ENCODE peak calls at places on chromosomes 12 and 14, in five cellular contexts. F is transverse colon, N is body of pancreas, V is IMR-90, U is ovary. T is an unnamed sample. For H3K36me3, the result is how much of the 10 kb centered on the place peaks cover.

GRCh38 chr12:62917939-62918338 is 17.0 kb downstream of the PPM1H start:
- DNase-seq in F (no peak), N (no peak), V (peak), U (no peak), T (no peak)

GRCh38 chr14:104148433-104149277 is 10.3 kb downstream of the KIF26A start:
- DNase-seq in F (no peak), N (no peak), V (no peak), U (no peak), T (no peak)

GRCh38 chr12:79997115-79997805 is 62.4 kb upstream of the PPP1R12A start:
- DNase-seq in F (no peak), N (no peak), V (no peak), U (no peak), T (no peak)

GRCh38 chr14:100654814-100655795 is 67.9 kb upstream of the BEGAIN start:
- DNase-seq in F (peak), N (peak), V (no peak), U (peak), T (peak)

GRCh38 chr12:112473056-112473455 is 54.3 kb downstream of the PTPN11 start:
- DNase-seq in F (no peak), N (no peak), V (no peak), U (no peak), T (no peak)

GRCh38 chr12:65510584-65511050 is 232.1 kb downstream of the MSRB3 start:
- DNase-seq in F (peak), N (peak), V (no peak), U (peak), T (peak)

GRCh38 chr14:77041837-77042557 is 13.5 kb upstream of the IRF2BPL start:
- DNase-seq in F (peak), N (peak), V (peak), U (peak), T (peak)

GRCh38 chr12:34597548-34598351 is 575.5 kb downstream of the ALG10 start:
- DNase-seq in F (peak), N (no peak), V (no peak), U (peak), T (no peak)

GRCh38 chr14:92584856-92585255 is 71.3 kb downstream of the RIN3 start:
- DNase-seq in F (no peak), N (no peak), V (no peak), U (no peak), T (no peak)

DNA sequence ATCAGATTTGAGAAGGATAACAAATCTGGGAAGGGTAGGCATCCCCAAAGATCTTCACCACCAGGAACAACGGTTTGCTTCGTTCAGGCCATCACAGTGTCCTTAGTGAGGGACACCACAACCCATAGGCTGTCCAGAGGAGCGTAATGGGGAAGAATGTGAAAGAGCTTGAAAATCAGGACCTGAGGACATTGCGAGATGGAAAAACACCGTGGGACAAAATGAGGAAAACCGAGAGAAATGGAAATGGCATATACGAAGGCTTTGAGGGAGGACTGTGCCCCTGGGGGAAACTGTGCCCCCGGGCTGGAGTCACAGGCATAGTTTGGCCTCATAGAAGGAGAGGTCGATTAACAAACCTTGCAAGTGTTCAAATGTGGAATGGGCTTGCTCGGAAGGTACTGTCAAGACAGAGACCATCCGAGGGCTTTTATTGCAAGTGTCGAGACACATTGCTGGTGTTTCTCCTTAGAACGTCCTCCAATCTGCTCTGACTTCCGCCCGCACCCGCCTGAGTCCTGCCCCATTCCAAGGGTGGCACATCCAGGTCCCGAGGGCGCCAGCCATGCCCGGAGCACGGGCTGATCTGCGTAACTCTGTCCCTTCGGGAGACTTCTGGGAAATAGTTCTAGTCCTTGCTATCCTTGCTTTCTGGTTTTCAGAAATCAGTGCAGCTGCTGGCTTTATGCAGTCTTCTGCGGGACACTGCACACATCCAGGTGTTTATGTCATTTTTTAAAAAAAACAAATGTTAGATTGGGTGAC is 885 bp upstream of the PALS1 start:
- DNase-seq in F (peak), N (peak), V (peak), U (peak), T (peak)
- TF ChIP-seq POLR2A in F (no peak), N (no peak), V (no peak), U (no peak), T (no peak)

DNA sequence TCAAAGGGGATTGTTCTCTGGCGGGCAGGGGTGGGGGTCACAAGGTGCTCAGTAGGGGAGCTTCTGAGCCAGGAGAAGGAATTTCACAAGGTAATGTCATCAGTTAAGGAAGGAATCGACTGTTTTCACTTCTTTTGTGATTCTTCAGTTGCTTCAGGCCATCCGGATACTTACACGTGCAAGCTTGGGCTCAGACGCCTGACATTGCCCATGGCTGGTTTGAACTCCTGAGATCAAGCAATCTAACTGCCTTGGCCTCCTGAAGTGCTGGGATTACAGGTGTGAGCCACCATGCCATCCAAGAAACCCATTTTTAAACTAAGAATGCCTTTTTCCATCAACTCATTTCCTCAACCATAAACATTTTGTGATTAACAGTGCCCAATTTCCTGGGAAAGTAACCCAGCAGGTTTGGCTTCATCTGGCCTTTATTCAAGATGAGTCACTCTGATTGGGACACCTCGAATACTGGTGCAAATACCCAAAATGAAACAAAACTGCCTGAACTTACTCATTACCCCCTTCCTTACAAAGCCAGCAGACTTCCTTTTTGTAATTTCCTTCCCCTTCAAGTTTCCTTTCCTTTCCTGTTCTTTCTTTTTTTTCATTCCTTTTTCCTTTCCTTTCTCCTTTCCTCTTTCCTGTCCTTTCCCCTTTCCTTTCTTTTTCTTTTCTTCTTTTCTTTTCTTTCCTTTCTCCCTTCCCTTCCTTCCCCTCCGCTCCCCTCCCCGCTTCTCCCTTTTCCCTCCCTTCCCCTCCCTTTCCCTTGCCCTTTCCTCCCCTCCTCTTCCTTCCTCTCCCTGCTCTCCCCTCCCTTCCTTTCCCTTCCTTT is 10.2 kb upstream of the RNASE10 start:
- DNase-seq in F (no peak), N (no peak), V (peak), U (no peak), T (no peak)
- H3K36me3 ChIP-seq in F (under half), N (under half), V (under half), U (under half), T (under half)

GRCh38 chr14:75926431-75926830 is 55.4 kb downstream of the TGFB3 start:
- DNase-seq in F (no peak), N (no peak), V (no peak), U (no peak), T (no peak)

GRCh38 chr14:75933712-75934296 is 48.0 kb downstream of the TGFB3 start:
- DNase-seq in F (no peak), N (no peak), V (no peak), U (no peak), T (no peak)

GRCh38 chr14:75927564-75928087 is 54.2 kb downstream of the TGFB3 start:
- DNase-seq in F (no peak), N (no peak), V (no peak), U (no peak), T (no peak)

GRCh38 chr14:75928587-75929230 is 53.1 kb downstream of the TGFB3 start:
- DNase-seq in F (no peak), N (no peak), V (peak), U (no peak), T (no peak)
- H3K27ac ChIP-seq in F (no peak), N (no peak), V (no peak), U (no peak), T (no peak)

DNA sequence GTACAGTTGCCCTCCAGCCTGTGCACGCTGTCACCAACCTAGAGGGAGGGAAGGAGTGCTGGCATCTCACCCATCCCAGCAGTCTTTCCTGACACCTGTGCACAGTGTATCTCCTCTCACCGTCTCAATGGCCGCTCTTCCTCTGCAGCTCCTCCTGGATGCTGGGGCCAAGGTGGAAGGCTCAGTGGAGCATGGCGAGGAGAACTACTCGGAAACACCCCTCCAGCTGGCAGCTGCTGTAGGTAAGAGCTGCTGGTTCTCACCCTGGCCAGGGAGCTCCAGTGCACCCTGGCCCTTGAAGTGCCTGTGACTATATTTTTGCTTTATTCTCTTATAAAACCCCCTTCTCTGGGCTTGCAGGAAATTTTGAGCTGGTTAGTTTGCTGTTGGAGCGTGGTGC is 68.7 kb upstream of the PWP1 start:
- DNase-seq in F (no peak), N (no peak), V (no peak), U (no peak), T (no peak)
- TF ChIP-seq POLR2A in F (no peak), N (no peak), V (no peak), U (no peak), T (no peak)

DNA sequence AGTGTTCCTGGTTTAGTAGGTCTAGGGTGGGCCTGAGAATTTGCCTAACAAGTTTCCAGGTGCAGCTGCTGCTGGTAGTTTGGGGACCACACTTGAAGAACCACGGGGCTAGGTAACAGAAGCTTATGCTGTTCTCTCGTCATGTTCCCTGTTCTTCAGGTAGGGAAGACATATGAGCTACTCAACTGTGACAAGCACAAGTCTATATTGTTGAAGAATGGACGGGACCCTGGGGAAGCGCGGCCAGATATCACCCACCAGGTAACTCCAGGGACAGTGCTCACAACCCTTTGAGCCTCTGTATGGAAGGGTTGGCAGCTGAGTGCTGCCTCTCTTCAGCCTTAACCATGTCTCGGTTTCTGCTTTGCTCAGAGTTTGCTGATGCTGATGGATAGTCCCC is 3.5 kb downstream of the EMG1 start:
- DNase-seq in F (no peak), N (no peak), V (no peak), U (peak), T (no peak)
- H3K36me3 ChIP-seq in F (under half), N (under half), V (under half), U (under half), T (under half)

GRCh38 chr14:103142903-103143302 is 19.6 kb downstream of the TNFAIP2 start:
- DNase-seq in F (no peak), N (no peak), V (no peak), U (no peak), T (no peak)

GRCh38 chr14:103143535-103143934 is 20.3 kb downstream of the TNFAIP2 start:
- DNase-seq in F (no peak), N (no peak), V (peak), U (no peak), T (no peak)

GRCh38 chr14:103141117-103141796 is 18.0 kb downstream of the TNFAIP2 start:
- DNase-seq in F (peak), N (peak), V (peak), U (no peak), T (peak)

GRCh38 chr14:103140316-103141109 is 17.3 kb downstream of the TNFAIP2 start:
- DNase-seq in F (no peak), N (no peak), V (no peak), U (no peak), T (no peak)

GRCh38 chr14:103142031-103142430 is 18.8 kb downstream of the TNFAIP2 start:
- DNase-seq in F (no peak), N (no peak), V (no peak), U (no peak), T (no peak)
- H3K27ac ChIP-seq in F (no peak), N (no peak), V (no peak), U (no peak), T (no peak)

GRCh38 chr12:12349711-12350665 is at the start of gene MANSC1:
- DNase-seq in F (peak), N (peak), V (peak), U (peak), T (peak)
- TF ChIP-seq POLR2A in F (peak), N (peak), V (no peak), U (peak), T (no peak)

GRCh38 chr12:106085213-106085612 is 53.5 kb downstream of the NUAK1 start:
- DNase-seq in F (no peak), N (no peak), V (no peak), U (no peak), T (no peak)

GRCh38 chr12:106082216-106083175 is 56.3 kb downstream of the NUAK1 start:
- DNase-seq in F (no peak), N (no peak), V (peak), U (no peak), T (no peak)

GRCh38 chr12:106086696-106087095 is 52.1 kb downstream of the NUAK1 start:
- DNase-seq in F (no peak), N (no peak), V (no peak), U (no peak), T (no peak)

GRCh38 chr12:106084759-106085158 is 54.0 kb downstream of the NUAK1 start:
- DNase-seq in F (no peak), N (no peak), V (no peak), U (no peak), T (no peak)

GRCh38 chr12:106084048-106084671 is 54.6 kb downstream of the NUAK1 start:
- DNase-seq in F (no peak), N (no peak), V (peak), U (no peak), T (no peak)
- H3K36me3 ChIP-seq in F (under half), N (under half), V (under half), U (under half), T (under half)